ENCODE peak calls at places on chromosomes 3 and 15, in ten cellular contexts. H, K, I, T, Y, B, F, N, V and Z are unnamed samples.

GRCh38 chr15:70815604-70816003 is 38.4 kb downstream of the LARP6 start:
- DNase-seq in V (no peak), B (no peak), Y (no peak), T (no peak), I (no peak), K (no peak), F (no peak), N (peak; percentile 86), H (no peak), Z (no peak)

GRCh38 chr15:25362545-25362944 is 76.3 kb downstream of the UBE3A start:
- DNase-seq in B (no peak), V (no peak), Y (no peak), N (no peak), H (no peak), T (no peak), F (peak; percentile 22), I (no peak), K (no peak), Z (no peak)

GRCh38 chr15:68321229-68321628 is 43.7 kb downstream of the FEM1B start:
- DNase-seq in I (no peak), N (no peak), Y (no peak), V (no peak), H (no peak), T (no peak), K (no peak), F (no peak), B (no peak), Z (no peak)

GRCh38 chr3:121834079-121834730 is 655 bp downstream of the IQCB1 start:
- DNase-seq in I (peak; percentile 26), F (no peak), T (peak; percentile 25), H (no peak), Y (no peak), B (no peak), N (peak; percentile 33), V (no peak), K (peak; percentile 40), Z (no peak)

GRCh38 chr3:50430186-50430585 is 70.9 kb upstream of the TMEM115 start:
- DNase-seq in K (no peak), T (no peak), V (no peak), I (no peak), F (no peak), H (peak; percentile 23), B (no peak), N (no peak), Y (no peak), Z (no peak)

GRCh38 chr3:171415070-171415469 is 45.1 kb downstream of the TNIK start:
- DNase-seq in K (no peak), T (no peak), B (no peak), I (no peak), V (no peak), F (peak; percentile 71), N (no peak), H (no peak), Y (no peak), Z (no peak)

GRCh38 chr15:83358972-83359564 is 74.6 kb upstream of the BNC1 start:
- DNase-seq in T (no peak), B (no peak), I (no peak), Y (no peak), V (no peak), K (no peak), N (no peak), H (no peak), F (no peak), Z (no peak)

GRCh38 chr3:37028329-37028728 is 35.0 kb downstream of the MLH1 start:
- DNase-seq in N (no peak), K (no peak), F (no peak), I (peak; percentile 71), T (no peak), H (no peak), V (no peak), B (no peak), Y (no peak), Z (no peak)

GRCh38 chr3:134094491-134094890 is 64.8 kb upstream of the SLCO2A1 start:
- DNase-seq in T (no peak), B (no peak), V (no peak), H (no peak), F (peak; percentile 43), N (no peak), Y (no peak), I (no peak), K (no peak), Z (no peak)

GRCh38 chr3:141498592-141499223 is 11.9 kb downstream of the RASA2 start:
- DNase-seq in V (no peak), I (no peak), B (no peak), K (peak; percentile 95), Y (no peak), T (no peak), N (no peak), H (peak; percentile 86), F (no peak), Z (no peak)

GRCh38 chr3:188489639-188490405 is 335.9 kb downstream of the LPP start:
- DNase-seq in V (no peak), N (no peak), H (no peak), I (no peak), Y (no peak), B (peak; percentile 64), F (peak; percentile 30), T (no peak), K (no peak), Z (no peak)

GRCh38 chr3:150766742-150767141 is 3.8 kb upstream of the SIAH2 start:
- DNase-seq in Y (no peak), H (no peak), F (no peak), K (no peak), V (no peak), T (no peak), N (no peak), B (no peak), I (no peak), Z (no peak)

GRCh38 chr3:10700821-10701220 is 115.2 kb upstream of the SLC6A11 start:
- DNase-seq in Y (no peak), B (no peak), H (no peak), K (no peak), V (no peak), T (no peak), F (no peak), N (no peak), I (no peak), Z (no peak)

GRCh38 chr15:90389513-90389912 is 1.5 kb downstream of the IQGAP1 start:
- DNase-seq in K (no peak), B (no peak), N (no peak), T (no peak), I (no peak), Y (no peak), H (no peak), F (no peak), V (no peak), Z (no peak)

GRCh38 chr15:31308185-31308639 is 18.4 kb upstream of the KLF13 start:
- DNase-seq in K (no peak), F (no peak), N (peak; percentile 72), Y (no peak), H (no peak), B (no peak), T (no peak), I (no peak), V (no peak), Z (no peak)

GRCh38 chr15:29379647-29380046 is 110.0 kb upstream of the NSMCE3 start:
- DNase-seq in T (no peak), V (no peak), N (no peak), I (no peak), B (no peak), H (no peak), Y (no peak), K (no peak), F (no peak), Z (no peak)

GRCh38 chr3:183500981-183501704 is 54.4 kb downstream of the KLHL6 start:
- DNase-seq in B (no peak), N (no peak), T (no peak), V (no peak), H (no peak), Y (no peak), K (no peak), I (no peak), F (no peak), Z (no peak)

GRCh38 chr15:73120269-73120668 is 68.0 kb downstream of the NEO1 start:
- DNase-seq in B (no peak), K (no peak), N (no peak), V (no peak), Y (no peak), H (no peak), T (no peak), I (no peak), F (no peak), Z (no peak)

GRCh38 chr3:188508454-188508853 is 354.5 kb downstream of the LPP start:
- DNase-seq in F (no peak), N (no peak), B (no peak), V (no peak), I (no peak), T (no peak), K (no peak), H (no peak), Y (no peak), Z (no peak)

GRCh38 chr15:34362047-34362773 is 4.8 kb downstream of the LPCAT4 start:
- DNase-seq in B (no peak), T (no peak), N (no peak), K (no peak), H (no peak), V (no peak), F (no peak), I (no peak), Y (no peak), Z (no peak)

GRCh38 chr15:60343221-60343970 is 54.4 kb downstream of the ANXA2 start:
- DNase-seq in H (no peak), V (no peak), N (no peak), K (no peak), T (no peak), I (no peak), B (no peak), Y (no peak), F (no peak), Z (no peak)

GRCh38 chr3:24680214-24680967 is 185.7 kb upstream of the THRB start:
- DNase-seq in N (peak; percentile 1), F (peak; percentile 35), Y (no peak), B (no peak), K (no peak), I (peak; percentile 84), V (peak; percentile 15), H (no peak), T (peak; percentile 73), Z (no peak)

GRCh38 chr3:136490646-136491405 is 240.7 kb downstream of the PCCB start:
- DNase-seq in I (no peak), Y (no peak), K (no peak), B (no peak), T (no peak), V (no peak), H (no peak), F (no peak), N (no peak), Z (peak; percentile 21)